ENCODE peak calls at places on chromosomes 11 and 22, in seven cellular contexts. P is stimulated activated CD4-positive, alpha-beta T cell treated with anti-CD3 and anti-CD28 coated beads, Interleukin-12 subunit alpha, Interleukin-12 subunit beta, amount 100 ng/mL, for 24 hours; O is choroid plexus epithelial cell; R is activated T-cell treated with anti-CD3 and anti-CD28 coated beads for 1 hour; A is fibroblast of villous mesenchyme; W is progenitor cell of endocrine pancreas; V is CD8-positive, alpha-beta memory T cell. N is an unnamed sample.

GRCh38 chr22:42905702-42906183 is 48.7 kb upstream of the ARFGAP3 start:
- DNase-seq in P (no peak), O (no peak), R (no peak), A (no peak), W (no peak), V (no peak), N (no peak)

GRCh38 chr11:69382131-69383128 is 88.5 kb downstream of the MYEOV start:
- DNase-seq in P (no peak), O (peak), R (no peak), A (peak), W (no peak), V (peak), N (no peak)

GRCh38 chr11:7348432-7349298 is 97.0 kb downstream of the SYT9 start:
- DNase-seq in P (no peak), O (peak), R (no peak), A (peak), W (no peak), V (no peak), N (peak)

GRCh38 chr22:48426466-48427380 is 1401.0 kb downstream of the BRD1 start:
- DNase-seq in P (no peak), O (no peak), R (no peak), A (no peak), W (no peak), V (no peak), N (no peak)

GRCh38 chr22:27980424-27981148 is 61.5 kb upstream of the PITPNB start:
- DNase-seq in P (no peak), O (no peak), R (no peak), A (no peak), W (no peak), V (no peak), N (no peak)

GRCh38 chr11:46760429-46761128 is 41.6 kb downstream of the F2 start:
- DNase-seq in P (no peak), O (no peak), R (no peak), A (peak), W (no peak), V (no peak), N (no peak)

GRCh38 chr22:19463491-19464469 is 15.2 kb downstream of the UFD1 start:
- DNase-seq in P (no peak), O (peak), R (no peak), A (peak), W (no peak), V (no peak), N (peak)

GRCh38 chr22:48486163-48486957 is 1341.3 kb downstream of the BRD1 start:
- DNase-seq in P (no peak), O (no peak), R (no peak), A (no peak), W (no peak), V (peak), N (no peak)

GRCh38 chr11:57402188-57403066 is 12.0 kb upstream of the PRG2 start:
- DNase-seq in P (no peak), O (no peak), R (no peak), A (no peak), W (no peak), V (no peak), N (peak)

GRCh38 chr11:92554662-92555061 is 330.0 kb downstream of the FAT3 start:
- DNase-seq in P (no peak), O (no peak), R (no peak), A (no peak), W (no peak), V (no peak), N (no peak)

GRCh38 chr11:94147433-94147845 is 18.8 kb downstream of the PANX1 start:
- DNase-seq in P (no peak), O (no peak), R (no peak), A (no peak), W (no peak), V (no peak), N (no peak)

GRCh38 chr11:112771847-112772246 is 189.4 kb upstream of the NCAM1 start:
- DNase-seq in P (no peak), O (no peak), R (no peak), A (no peak), W (no peak), V (no peak), N (no peak)

N was measured in foreskin keratinocyte.